ENCODE peak calls at places on chromosomes 1 and 21, in five cellular contexts. P, L, O, T and W are unnamed samples.
A peak's percentile ranks its signal among the peaks of the same experiment; 100 is the strongest.

GRCh38 chr1:43147625-43148319 is 24.3 kb downstream of the EBNA1BP2 start:
- DNase-seq in P (no peak), L (no peak), O (peak; percentile 60), T (peak; percentile 25), W (peak; percentile 94)

GRCh38 chr1:19720973-19721372 is 56.3 kb downstream of the HTR6 start:
- DNase-seq in P (no peak), L (no peak), O (no peak), T (no peak), W (no peak)

GRCh38 chr1:15738416-15739113 is 2.5 kb downstream of the SLC25A34 start:
- DNase-seq in P (no peak), L (no peak), O (no peak), T (no peak), W (no peak)

GRCh38 chr1:6209661-6210605 is 4.0 kb downstream of the RNF207 start:
- DNase-seq in P (no peak), L (no peak), O (no peak), T (peak; percentile 34), W (no peak)

GRCh38 chr1:236581528-236581927 is 22.8 kb downstream of the HEATR1 start:
- DNase-seq in P (no peak), L (no peak), O (no peak), T (no peak), W (no peak)

GRCh38 chr1:21651214-21652042 is 17.7 kb downstream of the RAP1GAP start:
- DNase-seq in P (no peak), L (no peak), O (no peak), T (peak; percentile 79), W (no peak)

GRCh38 chr1:168637350-168637991 is 61.1 kb downstream of the XCL1 start:
- DNase-seq in P (no peak), L (peak; percentile 10), O (no peak), T (peak; percentile 40), W (no peak)

GRCh38 chr1:49098866-49099265 is 322.2 kb upstream of the BEND5 start:
- DNase-seq in P (no peak), L (no peak), O (no peak), T (no peak), W (no peak)

GRCh38 chr1:227753999-227754764 is 18.9 kb downstream of the SNAP47 start:
- DNase-seq in P (no peak), L (no peak), O (no peak), T (no peak), W (no peak)

GRCh38 chr1:228007054-228007800 is 429 bp downstream of the WNT3A start:
- DNase-seq in P (peak; percentile 54), L (no peak), O (no peak), T (no peak), W (peak; percentile 68)

GRCh38 chr1:115133440-115133839 is 44.1 kb upstream of the TSPAN2 start:
- DNase-seq in P (no peak), L (no peak), O (peak; percentile 68), T (no peak), W (no peak)

DNA sequence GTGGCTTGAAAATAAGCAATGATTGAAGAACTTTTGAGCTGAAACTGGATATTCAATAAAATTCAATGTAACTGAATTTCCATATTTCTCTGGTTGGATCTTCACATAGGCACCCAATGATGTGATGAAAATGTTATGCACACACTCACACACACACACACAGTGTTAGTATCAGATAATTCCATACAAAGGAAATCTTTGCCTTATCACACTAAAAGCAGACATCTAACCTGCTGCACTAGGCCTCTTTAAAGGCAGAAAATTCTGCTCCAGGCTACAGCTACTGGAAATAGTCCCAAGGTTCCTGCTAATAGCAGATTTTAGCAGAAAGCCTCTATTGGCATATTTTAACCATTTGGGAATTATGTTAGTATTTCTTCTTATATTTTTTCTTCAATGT is 309.6 kb downstream of the COL11A1 start:
- DNase-seq in P (no peak), L (no peak), O (peak; percentile 7), T (no peak), W (no peak)
- TF ChIP-seq CTCF in P (no peak), L (no peak), O (no peak), T (no peak), W (no peak)

GRCh38 chr21:34887729-34888568 is 161.2 kb downstream of the RUNX1 start:
- DNase-seq in P (peak; percentile 92), L (peak; percentile 93), O (peak; percentile 98), T (peak; percentile 91), W (peak; percentile 77)
- TF ChIP-seq CTCF in P (no peak), L (no peak), O (no peak), T (no peak), W (no peak)

GRCh38 chr21:32412998-32413504 is 545 bp downstream of the EVA1C start:
- DNase-seq in P (peak; percentile 85), L (no peak), O (no peak), T (no peak), W (no peak)

GRCh38 chr21:32412162-32412997 is at the start of gene EVA1C:
- DNase-seq in P (peak; percentile 87), L (no peak), O (no peak), T (no peak), W (no peak)

GRCh38 chr21:32410291-32410690 is 2.2 kb upstream of the EVA1C start:
- DNase-seq in P (no peak), L (no peak), O (no peak), T (no peak), W (no peak)

GRCh38 chr21:32410916-32411315 is 1.6 kb upstream of the EVA1C start:
- DNase-seq in P (no peak), L (no peak), O (no peak), T (no peak), W (no peak)

GRCh38 chr21:32411366-32412161 is 942 bp upstream of the EVA1C start:
- DNase-seq in P (peak; percentile 96), L (no peak), O (no peak), T (no peak), W (no peak)
- TF ChIP-seq CTCF in P (no peak), L (no peak), O (no peak), T (no peak), W (no peak)

DNA sequence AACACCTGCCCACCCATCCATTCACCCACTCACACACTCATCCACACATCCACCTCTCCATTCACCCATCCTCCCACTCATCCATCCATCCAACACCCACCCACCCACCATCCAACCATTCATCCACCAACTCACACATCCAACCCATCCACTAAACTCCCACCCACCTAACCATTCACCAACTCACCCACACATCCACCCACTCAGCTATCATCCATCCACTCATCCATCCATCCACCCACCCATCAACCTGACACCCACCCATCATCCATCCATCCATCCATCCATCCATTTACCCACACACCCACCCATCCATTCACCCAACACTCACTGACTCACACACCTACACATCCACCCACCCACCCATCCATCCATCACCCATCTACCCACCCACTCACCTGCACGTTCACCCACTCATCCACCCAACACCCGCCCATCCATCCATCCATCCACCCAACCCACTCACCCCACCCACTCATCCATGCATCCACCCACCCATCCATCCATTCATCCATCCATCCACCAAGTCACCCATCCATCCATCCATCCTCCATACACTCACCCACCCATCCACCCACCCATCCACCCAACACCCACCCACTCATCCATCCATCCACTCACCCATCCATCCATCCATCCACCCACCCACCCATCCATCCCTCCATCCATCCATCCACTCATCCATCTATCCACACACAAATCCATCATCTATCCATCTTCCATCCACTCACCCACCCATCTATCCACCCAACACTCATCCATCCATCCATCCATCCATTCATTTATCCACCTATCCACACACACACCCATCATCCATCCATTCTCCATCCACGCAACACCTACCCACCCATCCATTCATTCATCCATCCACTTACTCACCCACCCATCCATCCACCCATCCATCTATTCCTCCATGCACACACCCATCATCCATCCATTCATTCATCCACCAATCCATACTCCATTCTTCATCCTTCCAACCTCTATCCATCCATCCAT is 17.4 kb upstream of the PRDM16 start:
- DNase-seq in P (no peak), L (no peak), O (no peak), T (no peak), W (peak; percentile 43)
- TF ChIP-seq CTCF in P (no peak), L (no peak), O (no peak), T (no peak), W (no peak)

DNA sequence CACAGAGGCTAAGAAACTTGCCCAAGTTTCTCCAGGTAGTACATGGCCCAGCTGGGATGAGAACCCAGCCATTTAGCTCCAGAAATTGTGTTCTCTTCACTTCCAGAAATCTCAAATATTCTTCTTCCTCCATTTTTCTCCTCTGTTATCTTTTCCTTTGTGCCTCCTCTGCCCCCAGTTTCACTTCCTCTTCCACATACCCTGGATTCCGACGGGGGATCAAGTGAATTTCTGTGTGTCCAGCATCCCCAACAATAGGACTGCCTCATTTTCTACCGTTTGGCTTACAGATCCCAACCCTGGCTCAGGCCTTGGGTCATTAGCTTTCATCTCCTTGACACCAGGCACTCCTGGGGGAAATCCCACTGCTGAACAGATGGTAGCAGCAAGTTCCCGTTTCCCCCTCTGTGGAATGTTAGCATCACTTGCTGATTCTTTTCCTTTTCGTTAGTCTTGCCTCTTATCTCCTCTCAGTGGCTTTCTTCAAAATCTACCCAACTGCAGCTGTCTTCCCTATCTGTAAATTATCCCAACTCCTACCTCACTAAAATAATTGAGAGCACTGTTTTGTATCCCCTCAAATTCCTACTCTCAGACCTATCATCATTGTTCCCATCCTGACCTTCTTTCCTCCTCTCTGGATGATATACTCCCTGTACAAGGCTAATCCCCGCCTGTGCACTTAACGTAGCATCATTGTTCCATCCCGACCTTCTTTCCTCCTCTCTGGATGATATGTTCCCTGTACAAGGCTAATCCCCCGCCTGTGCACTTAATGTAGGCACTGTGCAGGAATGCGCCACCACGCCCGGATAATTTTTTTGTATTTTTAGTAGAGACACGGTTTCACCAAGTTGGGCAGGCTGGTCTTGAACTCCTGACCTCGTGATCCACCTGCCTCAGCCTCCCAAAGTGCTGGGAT is 36.5 kb downstream of the SCCPDH start:
- DNase-seq in P (no peak), L (no peak), O (no peak), T (no peak), W (no peak)
- TF ChIP-seq CTCF in P (no peak), L (no peak), O (no peak), T (no peak), W (no peak)

DNA sequence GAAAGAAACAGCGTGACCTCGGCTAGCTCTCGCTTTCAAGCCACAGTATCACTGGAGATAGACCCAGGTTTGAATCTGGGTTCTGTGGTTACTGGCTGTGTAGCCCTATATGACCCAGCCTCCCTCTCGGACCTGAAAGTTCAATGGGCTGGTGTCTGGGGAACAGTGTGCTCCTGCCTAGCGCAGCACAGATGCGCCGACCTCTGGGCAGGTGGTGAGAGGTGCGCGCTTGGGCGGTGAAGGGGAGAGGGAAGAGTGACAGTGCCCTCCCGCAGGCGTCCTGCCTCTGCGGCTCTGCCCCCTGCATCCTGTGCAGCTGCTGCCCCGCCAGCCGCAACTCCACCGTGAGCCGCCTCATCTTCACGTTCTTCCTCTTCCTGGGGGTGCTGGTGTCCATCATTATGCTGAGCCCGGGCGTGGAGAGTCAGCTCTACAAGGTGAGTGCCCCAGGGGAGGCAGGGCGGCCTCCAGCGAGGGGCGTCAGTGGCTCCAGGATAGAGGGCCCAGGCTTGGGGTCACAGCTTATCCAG is 10.5 kb downstream of the SERINC2 start:
- DNase-seq in P (no peak), L (no peak), O (no peak), T (peak; percentile 60), W (no peak)
- TF ChIP-seq CTCF in P (no peak), L (no peak), O (no peak), T (no peak), W (no peak)

GRCh38 chr1:89987170-89987819 is 7.6 kb upstream of the ZNF326 start:
- DNase-seq in P (no peak), L (peak; percentile 49), O (peak; percentile 69), T (peak; percentile 87), W (no peak)
- TF ChIP-seq CTCF in P (peak; percentile 68), L (peak; percentile 84), O (peak; percentile 79), T (peak; percentile 63), W (peak; percentile 93)